ENCODE peak calls at places on chromosomes 4 and X, in four cellular contexts. One of them, this sample, is unnamed.

GRCh38 chr4:140427104-140427918 is at the start of gene CLGN:
- DNase-seq in heart left ventricle: peak; percentile 75
- DNase-seq in mucosa of descending colon: peak; percentile 60
- DNase-seq in A549: peak; percentile 63
- DNase-seq in this sample: peak; percentile 69

GRCh38 chr4:3307060-3307459 is 14.2 kb downstream of the RGS12 start:
- DNase-seq in heart left ventricle: no peak
- DNase-seq in mucosa of descending colon: no peak
- DNase-seq in A549: no peak
- DNase-seq in this sample: no peak

GRCh38 chrX:43224496-43224895 is 431.6 kb upstream of the MAOA start:
- DNase-seq in heart left ventricle: no peak
- DNase-seq in A549: no peak
- DNase-seq in mucosa of descending colon: no peak
- DNase-seq in this sample: no peak

GRCh38 chrX:68822641-68823410 is 6.0 kb upstream of the EFNB1 start:
- DNase-seq in mucosa of descending colon: peak; percentile 41
- DNase-seq in heart left ventricle: peak; percentile 40
- DNase-seq in A549: peak; percentile 36
- DNase-seq in this sample: no peak

GRCh38 chrX:23773601-23774175 is 9.3 kb upstream of the SAT1 start:
- DNase-seq in mucosa of descending colon: no peak
- DNase-seq in A549: no peak
- DNase-seq in heart left ventricle: no peak
- DNase-seq in this sample: peak; percentile 41

GRCh38 chr4:182880387-182881356 is 36.5 kb downstream of the DCTD start:
- DNase-seq in mucosa of descending colon: no peak
- DNase-seq in A549: no peak
- DNase-seq in heart left ventricle: peak; percentile 45
- DNase-seq in this sample: no peak

GRCh38 chrX:29435396-29435795 is 780.0 kb upstream of the MAGEB2 start:
- DNase-seq in mucosa of descending colon: no peak
- DNase-seq in A549: no peak
- DNase-seq in heart left ventricle: no peak
- DNase-seq in this sample: no peak

GRCh38 chrX:72712094-72712755 is 1.9 kb downstream of the PHKA1 start:
- DNase-seq in heart left ventricle: no peak
- DNase-seq in mucosa of descending colon: no peak
- DNase-seq in A549: no peak
- DNase-seq in this sample: no peak

GRCh38 chr4:139633661-139634060 is 32.0 kb upstream of the MGST2 start:
- DNase-seq in mucosa of descending colon: peak; percentile 31
- DNase-seq in heart left ventricle: peak; percentile 32
- DNase-seq in A549: peak; percentile 17
- DNase-seq in this sample: no peak

GRCh38 chr4:142402925-142403324 is 443.2 kb downstream of the INPP4B start:
- DNase-seq in heart left ventricle: no peak
- DNase-seq in mucosa of descending colon: no peak
- DNase-seq in A549: no peak
- DNase-seq in this sample: peak; percentile 23

GRCh38 chr4:732480-732879 is 26.8 kb downstream of the PCGF3 start:
- DNase-seq in mucosa of descending colon: no peak
- DNase-seq in A549: no peak
- DNase-seq in heart left ventricle: no peak
- DNase-seq in this sample: no peak

GRCh38 chr4:2217726-2218125 is 24.2 kb downstream of the HAUS3 start:
- DNase-seq in mucosa of descending colon: no peak
- DNase-seq in A549: no peak
- DNase-seq in heart left ventricle: no peak
- DNase-seq in this sample: no peak

GRCh38 chr4:103721251-103721650 is 1.5 kb upstream of the TACR3 start:
- DNase-seq in A549: no peak
- DNase-seq in mucosa of descending colon: no peak
- DNase-seq in heart left ventricle: no peak
- DNase-seq in this sample: no peak

GRCh38 chr4:8346838-8347605 is 77.5 kb downstream of the HTRA3 start:
- DNase-seq in A549: no peak
- DNase-seq in mucosa of descending colon: no peak
- DNase-seq in heart left ventricle: no peak
- DNase-seq in this sample: no peak

GRCh38 chr4:64095398-64095797 is 313.9 kb downstream of the TECRL start:
- DNase-seq in A549: no peak
- DNase-seq in heart left ventricle: no peak
- DNase-seq in mucosa of descending colon: no peak
- DNase-seq in this sample: no peak
- H3K9me3 ChIP-seq in A549: no peaks in the 10 kb centered on the region
- H3K9me3 ChIP-seq in heart left ventricle: no peaks in the 10 kb centered on the region
- H3K9me3 ChIP-seq in mucosa of descending colon: peaks cover 7% of the 10 kb centered on the region
- H3K9me3 ChIP-seq in this sample: no peaks in the 10 kb centered on the region

GRCh38 chr4:39446483-39446841 is 12.3 kb downstream of the RPL9 start:
- DNase-seq in heart left ventricle: no peak
- DNase-seq in A549: no peak
- DNase-seq in mucosa of descending colon: no peak
- DNase-seq in this sample: no peak
- H3K4me3 ChIP-seq in heart left ventricle: peak overlapping the region; percentile 47
- H3K4me3 ChIP-seq in A549: no peak overlapping the region
- H3K4me3 ChIP-seq in mucosa of descending colon: no peak overlapping the region
- H3K4me3 ChIP-seq in this sample: no peak overlapping the region

DNA sequence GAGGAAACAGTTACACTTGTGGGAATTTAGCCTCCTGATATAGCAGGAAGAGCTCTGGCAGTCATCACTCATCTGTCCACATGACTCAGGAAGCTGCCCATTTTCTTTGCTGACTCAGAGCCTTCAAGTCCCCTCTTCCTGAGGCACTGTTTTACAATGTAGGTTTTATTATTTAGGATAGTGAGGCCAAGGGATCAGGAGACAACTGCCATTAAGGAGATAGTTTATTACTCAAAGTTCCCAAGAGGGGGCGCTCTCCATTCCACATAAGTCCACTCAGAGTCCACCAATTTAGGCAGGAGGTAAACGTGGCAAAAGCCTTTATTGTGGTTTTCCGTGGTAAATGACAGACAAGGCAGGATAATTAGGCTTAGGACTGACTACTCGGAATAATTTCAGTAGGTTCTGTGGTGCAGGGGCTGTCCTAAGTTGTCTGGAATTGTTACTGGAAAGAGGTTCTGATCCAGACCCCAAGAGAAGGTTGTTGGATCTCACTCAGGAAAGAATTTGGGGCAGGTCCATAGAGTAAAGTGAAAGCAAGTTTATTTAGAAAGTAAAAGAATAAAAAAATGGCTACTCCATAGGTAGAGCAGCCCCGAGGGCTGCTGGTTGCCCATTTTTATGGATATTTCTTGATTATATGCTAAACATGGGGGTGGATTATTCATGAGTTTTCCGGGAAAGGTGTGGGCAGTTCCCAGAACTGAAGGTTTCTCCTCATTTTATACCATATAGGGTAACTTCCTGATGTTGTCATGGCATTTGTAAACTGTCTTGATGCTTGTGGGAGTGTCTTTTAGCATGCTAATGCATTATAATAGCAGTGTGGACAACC is 96.0 kb upstream of the RAB40AL start:
- DNase-seq in A549: no peak
- DNase-seq in mucosa of descending colon: no peak
- DNase-seq in heart left ventricle: no peak
- DNase-seq in this sample: no peak
- TF ChIP-seq CTCF in A549: peak; percentile 29
- TF ChIP-seq CTCF in mucosa of descending colon: no peak
- TF ChIP-seq CTCF in heart left ventricle: no peak
- TF ChIP-seq CTCF in this sample: peak; percentile 24

GRCh38 chr4:82461710-82462109 is 31.3 kb downstream of the ENOPH1 start:
- DNase-seq in heart left ventricle: no peak
- DNase-seq in mucosa of descending colon: no peak
- DNase-seq in A549: no peak
- DNase-seq in this sample: no peak
- H3K9me3 ChIP-seq in heart left ventricle: no peaks in the 10 kb centered on the region
- H3K9me3 ChIP-seq in mucosa of descending colon: no peaks in the 10 kb centered on the region
- H3K9me3 ChIP-seq in A549: no peaks in the 10 kb centered on the region
- H3K9me3 ChIP-seq in this sample: no peaks in the 10 kb centered on the region

GRCh38 chr4:146415829-146416228 is 105.9 kb downstream of the SLC10A7 start:
- DNase-seq in mucosa of descending colon: no peak
- DNase-seq in A549: no peak
- DNase-seq in heart left ventricle: no peak
- DNase-seq in this sample: no peak

GRCh38 chr4:146417822-146418221 is 103.9 kb downstream of the SLC10A7 start:
- DNase-seq in heart left ventricle: no peak
- DNase-seq in A549: no peak
- DNase-seq in mucosa of descending colon: no peak
- DNase-seq in this sample: no peak
- H3K4me3 ChIP-seq in heart left ventricle: no peak overlapping the region
- H3K4me3 ChIP-seq in A549: no peak overlapping the region
- H3K4me3 ChIP-seq in mucosa of descending colon: no peak overlapping the region
- H3K4me3 ChIP-seq in this sample: no peak overlapping the region

GRCh38 chr4:7105261-7105660 is 37.4 kb upstream of the GRPEL1 start:
- DNase-seq in A549: no peak
- DNase-seq in mucosa of descending colon: no peak
- DNase-seq in heart left ventricle: no peak
- DNase-seq in this sample: no peak

GRCh38 chr4:7103599-7104365 is 35.9 kb upstream of the GRPEL1 start:
- DNase-seq in heart left ventricle: peak; percentile 78
- DNase-seq in A549: peak; percentile 28
- DNase-seq in mucosa of descending colon: peak; percentile 88
- DNase-seq in this sample: no peak

GRCh38 chr4:7104366-7105031 is 36.6 kb upstream of the GRPEL1 start:
- DNase-seq in A549: no peak
- DNase-seq in mucosa of descending colon: no peak
- DNase-seq in heart left ventricle: no peak
- DNase-seq in this sample: no peak

GRCh38 chr4:7101692-7102515 is 34.0 kb upstream of the GRPEL1 start:
- DNase-seq in heart left ventricle: peak; percentile 68
- DNase-seq in A549: peak; percentile 77
- DNase-seq in mucosa of descending colon: peak; percentile 78
- DNase-seq in this sample: no peak

GRCh38 chr4:7103031-7103598 is 35.3 kb upstream of the GRPEL1 start:
- DNase-seq in heart left ventricle: peak; percentile 90
- DNase-seq in mucosa of descending colon: peak; percentile 96
- DNase-seq in A549: peak; percentile 86
- DNase-seq in this sample: no peak
- TF ChIP-seq CTCF in heart left ventricle: no peak
- TF ChIP-seq CTCF in mucosa of descending colon: no peak
- TF ChIP-seq CTCF in A549: no peak
- TF ChIP-seq CTCF in this sample: no peak

GRCh38 chrX:48059296-48059639 is 12.2 kb downstream of the ZNF630 start:
- DNase-seq in mucosa of descending colon: no peak
- DNase-seq in A549: no peak
- DNase-seq in heart left ventricle: no peak
- DNase-seq in this sample: no peak
- H3K9me3 ChIP-seq in mucosa of descending colon: peaks cover 8% of the 10 kb centered on the region
- H3K9me3 ChIP-seq in A549: peaks cover 15% of the 10 kb centered on the region
- H3K9me3 ChIP-seq in heart left ventricle: peaks cover 2% of the 10 kb centered on the region
- H3K9me3 ChIP-seq in this sample: no peaks in the 10 kb centered on the region

GRCh38 chr4:41504167-41504566 is 33.8 kb upstream of the LIMCH1 start:
- DNase-seq in heart left ventricle: no peak
- DNase-seq in mucosa of descending colon: no peak
- DNase-seq in A549: no peak
- DNase-seq in this sample: no peak
- H3K4me3 ChIP-seq in heart left ventricle: no peak overlapping the region
- H3K4me3 ChIP-seq in mucosa of descending colon: no peak overlapping the region
- H3K4me3 ChIP-seq in A549: no peak overlapping the region
- H3K4me3 ChIP-seq in this sample: no peak overlapping the region